ENCODE peak calls at places on chromosome 17, in ten cellular contexts. L, A, J, E, V, P, U, G, N and Q are unnamed samples.

GRCh38 chr17:512311-512710 is 159.7 kb upstream of the RPH3AL start:
- DNase-seq in P (no peak), J (no peak), G (no peak), V (no peak), U (no peak), E (no peak), N (no peak), A (no peak), L (no peak), Q (no peak)

GRCh38 chr17:4997302-4998026 is at the start of the genes INCA1 and KIF1C:
- DNase-seq in L (peak), U (peak), P (peak), V (peak), J (peak), E (peak), A (peak), G (peak), N (peak), Q (peak)

GRCh38 chr17:42387221-42387657 is 1.0 kb downstream of the STAT3 start:
- DNase-seq in G (peak), U (no peak), E (no peak), J (no peak), P (no peak), N (peak), L (no peak), A (no peak), V (no peak), Q (no peak)

GRCh38 chr17:68573338-68573737 is 27.8 kb downstream of the FAM20A start:
- DNase-seq in A (no peak), L (no peak), U (no peak), J (no peak), E (no peak), V (no peak), N (no peak), G (no peak), P (no peak), Q (no peak)

GRCh38 chr17:73390851-73391250 is 79.0 kb upstream of the CDC42EP4 start:
- DNase-seq in P (no peak), G (no peak), J (no peak), N (no peak), U (no peak), V (peak), A (no peak), L (no peak), E (no peak), Q (no peak)

GRCh38 chr17:40104570-40105471 is 4.4 kb upstream of the NR1D1 start:
- DNase-seq in A (no peak), N (no peak), E (no peak), L (no peak), G (no peak), J (no peak), V (no peak), U (no peak), P (no peak), Q (no peak)

GRCh38 chr17:40290629-40291296 is 3.1 kb downstream of the CDC6 start:
- DNase-seq in U (no peak), V (peak), L (peak), N (peak), E (no peak), G (peak), A (no peak), P (peak), J (peak), Q (peak)

GRCh38 chr17:76079577-76080206 is 710 bp downstream of the ZACN start:
- DNase-seq in G (no peak), V (peak), U (no peak), L (no peak), E (no peak), P (no peak), J (no peak), A (no peak), N (no peak), Q (no peak)

GRCh38 chr17:74873874-74874614 is 1.2 kb upstream of the FDXR start:
- DNase-seq in V (peak), J (peak), A (no peak), P (no peak), U (no peak), E (no peak), G (no peak), L (no peak), N (peak), Q (no peak)

GRCh38 chr17:12667299-12667958 is 1.7 kb downstream of the MYOCD start:
- DNase-seq in L (peak), U (no peak), J (peak), E (peak), A (no peak), P (peak), V (peak), G (peak), N (peak), Q (peak)

GRCh38 chr17:58989629-58990028 is 117.1 kb downstream of the TRIM37 start:
- DNase-seq in J (no peak), G (no peak), P (no peak), N (no peak), E (no peak), V (no peak), A (no peak), U (no peak), L (no peak), Q (no peak)

GRCh38 chr17:46995841-46996571 is 17.0 kb upstream of the RPRML start:
- DNase-seq in G (peak), J (no peak), A (no peak), U (no peak), L (no peak), N (peak), P (no peak), V (no peak), E (no peak), Q (peak)

GRCh38 chr17:73189417-73190099 is 3.3 kb upstream of the COG1 start:
- DNase-seq in E (peak), J (no peak), N (peak), U (no peak), G (peak), P (peak), L (peak), V (peak), A (no peak), Q (peak)

GRCh38 chr17:16255481-16255901 is 38.5 kb downstream of the PIGL start:
- DNase-seq in N (peak), A (peak), L (no peak), V (peak), P (no peak), U (peak), J (no peak), G (no peak), E (no peak), Q (peak)

GRCh38 chr17:28907052-28907438 is 4.2 kb upstream of the DHRS13 start:
- DNase-seq in J (no peak), P (no peak), L (no peak), U (no peak), V (no peak), G (no peak), E (no peak), A (no peak), N (no peak), Q (no peak)

GRCh38 chr17:31536451-31536850 is 145.0 kb downstream of the RAB11FIP4 start:
- DNase-seq in N (no peak), E (no peak), P (no peak), J (no peak), G (no peak), L (no peak), A (no peak), V (no peak), U (no peak), Q (no peak)

GRCh38 chr17:39951924-39952664 is 10.7 kb upstream of the GSDMA start:
- DNase-seq in E (no peak), A (no peak), J (no peak), G (no peak), V (no peak), P (no peak), U (peak), N (no peak), L (no peak), Q (no peak)

GRCh38 chr17:77886387-77886728 is 72.1 kb upstream of the TNRC6C start:
- DNase-seq in N (no peak), A (peak), P (no peak), E (no peak), J (peak), V (no peak), G (peak), L (no peak), U (peak), Q (no peak)

GRCh38 chr17:17416007-17416399 is 60.8 kb upstream of the MED9 start:
- DNase-seq in E (peak), G (peak), J (peak), A (peak), N (peak), U (no peak), V (peak), L (peak), P (no peak), Q (peak)

GRCh38 chr17:81015135-81015534 is 19.8 kb upstream of the BAIAP2 start:
- DNase-seq in J (no peak), G (no peak), L (no peak), V (no peak), U (no peak), P (no peak), E (no peak), A (no peak), N (no peak), Q (no peak)

GRCh38 chr17:40857535-40857934 is 9.5 kb downstream of the KRT12 start:
- DNase-seq in U (no peak), P (no peak), A (no peak), G (no peak), L (no peak), E (no peak), V (no peak), J (no peak), N (peak), Q (peak)

GRCh38 chr17:67161573-67161972 is 83.4 kb downstream of the HELZ start:
- DNase-seq in L (no peak), N (no peak), J (no peak), G (no peak), E (no peak), V (no peak), A (no peak), U (no peak), P (no peak), Q (no peak)

GRCh38 chr17:65783845-65784334 is 222.4 kb upstream of the AXIN2 start:
- DNase-seq in U (no peak), P (peak), N (peak), J (peak), L (no peak), G (peak), E (no peak), A (no peak), V (no peak), Q (peak)

GRCh38 chr17:3528604-3529511 is 28.8 kb downstream of the TRPV3 start:
- DNase-seq in J (no peak), L (no peak), V (peak), G (peak), U (no peak), P (no peak), A (no peak), N (no peak), E (no peak), Q (no peak)

GRCh38 chr17:75684924-75685323 is 17.8 kb downstream of the SAP30BP start:
- DNase-seq in J (no peak), N (peak), G (no peak), V (no peak), L (no peak), A (no peak), P (no peak), E (no peak), U (no peak), Q (peak)

GRCh38 chr17:40419559-40420331 is 2.0 kb upstream of the TOP2A start:
- DNase-seq in L (peak), V (no peak), A (no peak), P (no peak), E (no peak), J (no peak), G (no peak), U (no peak), N (no peak), Q (no peak)

GRCh38 chr17:48113201-48113676 is 5.7 kb downstream of the SNX11 start:
- DNase-seq in L (no peak), E (peak), N (no peak), G (no peak), A (peak), U (peak), V (no peak), P (no peak), J (no peak), Q (no peak)

GRCh38 chr17:83203073-83203471 is 123.7 kb downstream of the METRNL start:
- DNase-seq in N (peak), E (no peak), V (no peak), P (peak), J (no peak), L (no peak), A (peak), U (peak), G (peak), Q (peak)

GRCh38 chr17:39966771-39967170 is 4.0 kb downstream of the GSDMA start:
- DNase-seq in J (no peak), G (no peak), U (peak), V (no peak), A (no peak), N (no peak), P (no peak), L (no peak), E (no peak), Q (no peak)

GRCh38 chr17:34703533-34703932 is 124.2 kb downstream of the TMEM132E start:
- DNase-seq in A (no peak), G (peak), P (peak), L (no peak), V (peak), U (peak), N (peak), J (peak), E (no peak), Q (peak)

GRCh38 chr17:42665581-42666001 is 6.5 kb downstream of the TUBG2 start:
- DNase-seq in G (no peak), N (no peak), V (no peak), E (no peak), A (no peak), J (no peak), L (no peak), U (no peak), P (no peak), Q (no peak)

GRCh38 chr17:59893617-59894100 is 738 bp downstream of the RPS6KB1 start:
- DNase-seq in J (no peak), P (no peak), N (peak), A (no peak), G (peak), L (no peak), V (peak), U (no peak), E (peak), Q (peak)

GRCh38 chr17:77712578-77712977 is 245.9 kb upstream of the TNRC6C start:
- DNase-seq in V (no peak), J (no peak), N (no peak), G (no peak), U (no peak), P (no peak), L (no peak), E (no peak), A (no peak), Q (no peak)

GRCh38 chr17:335691-336090 is 16.9 kb downstream of the RPH3AL start:
- DNase-seq in U (no peak), N (peak), P (no peak), G (peak), A (peak), V (peak), E (no peak), J (no peak), L (peak), Q (no peak)